ENCODE peak calls at places on chromosomes 13 and 19, in eight cellular contexts. L, G, Y, B, F, Z, O and T are unnamed samples.

GRCh38 chr19:45290381-45290931 is 32.2 kb downstream of the CKM start:
- DNase-seq in F (no peak), Z (no peak), O (no peak), L (no peak), B (no peak), Y (no peak), G (no peak), T (no peak)

GRCh38 chr13:28584873-28585317 is 74.0 kb upstream of the POMP start:
- DNase-seq in Y (no peak), Z (peak), F (no peak), B (peak), G (no peak), O (peak), L (peak), T (peak)

GRCh38 chr13:110116072-110116487 is 190.9 kb downstream of the COL4A1 start:
- DNase-seq in L (peak), G (peak), Y (peak), O (no peak), F (peak), B (peak), Z (no peak), T (no peak)

GRCh38 chr13:31930901-31931522 is 100.6 kb upstream of the FRY start:
- DNase-seq in Y (no peak), F (no peak), L (peak), Z (no peak), O (no peak), G (no peak), B (peak), T (no peak)

GRCh38 chr19:18733196-18733647 is 49.7 kb downstream of the CRTC1 start:
- DNase-seq in B (peak), G (no peak), L (peak), Z (peak), O (no peak), Y (no peak), F (peak), T (peak)

GRCh38 chr19:49984491-49984890 is 23.5 kb upstream of the SIGLEC11 start:
- DNase-seq in O (no peak), Z (no peak), Y (no peak), G (no peak), F (no peak), L (no peak), B (no peak), T (no peak)

GRCh38 chr13:33448889-33449288 is 163.3 kb upstream of the STARD13 start:
- DNase-seq in Z (no peak), Y (no peak), O (no peak), G (no peak), L (no peak), B (no peak), F (no peak), T (no peak)

GRCh38 chr13:111947026-111947810 is 119.7 kb upstream of the SOX1 start:
- DNase-seq in O (no peak), L (no peak), Z (no peak), G (no peak), B (no peak), Y (no peak), F (no peak), T (no peak)

GRCh38 chr19:51372021-51372648 is 319 bp downstream of the NKG7 start:
- DNase-seq in L (no peak), Z (no peak), O (no peak), F (no peak), G (no peak), B (no peak), Y (no peak), T (no peak)

GRCh38 chr13:95153647-95154405 is 147.4 kb downstream of the ABCC4 start:
- DNase-seq in G (no peak), B (peak), O (no peak), Y (no peak), Z (no peak), L (peak), F (no peak), T (peak)

GRCh38 chr13:31925079-31925478 is 106.5 kb upstream of the FRY start:
- DNase-seq in Y (no peak), Z (no peak), B (no peak), G (no peak), L (no peak), F (no peak), O (no peak), T (no peak)

GRCh38 chr19:54532528-54532927 is 29.9 kb downstream of the LAIR2 start:
- DNase-seq in B (no peak), Z (no peak), G (no peak), Y (no peak), L (no peak), O (no peak), F (no peak), T (no peak)

GRCh38 chr13:49357694-49358093 is 86.2 kb downstream of the CAB39L start:
- DNase-seq in B (no peak), L (peak), F (no peak), G (no peak), Z (peak), O (peak), Y (no peak), T (peak)

GRCh38 chr13:89514534-89515312 is 1832.8 kb upstream of the MIR17HG start:
- DNase-seq in F (no peak), Y (no peak), O (no peak), Z (no peak), G (no peak), B (peak), L (peak), T (peak)

GRCh38 chr19:51079486-51080110 is 3.1 kb downstream of the KLK14 start:
- DNase-seq in O (no peak), L (no peak), F (no peak), Y (peak), G (no peak), B (peak), Z (no peak), T (no peak)

GRCh38 chr13:100088282-100088647 is 628 bp upstream of the PCCA start:
- DNase-seq in O (no peak), B (peak), Y (no peak), L (peak), F (no peak), Z (no peak), G (no peak), T (no peak)

GRCh38 chr19:18503971-18504885 is 17.6 kb downstream of the ELL start:
- DNase-seq in L (no peak), Y (peak), Z (no peak), O (no peak), F (no peak), G (peak), B (no peak), T (no peak)

DNA sequence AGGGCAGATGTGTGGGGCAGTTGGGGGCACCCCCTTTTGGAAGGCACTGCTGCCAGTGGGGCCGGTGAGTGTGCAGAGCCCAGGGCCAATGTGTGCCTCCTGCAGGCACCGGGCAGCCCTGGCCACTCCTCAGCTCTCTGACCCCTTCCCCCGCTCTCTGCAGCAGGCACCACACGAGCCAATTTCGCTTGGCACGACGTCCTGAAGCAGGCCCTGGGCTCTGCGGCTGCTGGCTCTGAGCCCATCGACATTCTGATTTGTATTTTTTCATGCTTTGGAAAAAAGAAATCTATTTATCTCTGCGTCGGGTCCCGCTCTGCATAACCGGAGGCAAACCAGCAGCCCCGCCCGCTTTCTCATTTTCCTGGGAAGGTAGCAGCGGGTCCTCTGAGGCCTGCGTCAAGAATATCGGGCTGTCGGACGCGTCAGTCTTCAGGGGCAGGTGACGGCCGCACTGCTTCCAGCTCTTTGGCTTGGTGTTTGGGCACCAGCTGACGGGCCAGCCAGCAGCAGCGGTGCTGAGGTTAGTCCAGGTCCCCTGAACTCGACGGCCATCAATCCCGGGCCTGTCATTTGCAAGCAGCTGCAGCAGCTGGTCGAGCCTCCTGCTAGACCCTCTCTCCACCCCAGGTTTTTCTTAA is 134.3 kb downstream of the KDM4B start:
- DNase-seq in G (no peak), O (no peak), B (peak), Y (peak), L (no peak), Z (no peak), F (peak), T (peak)
- H3K4me3 ChIP-seq in G (no peak), O (no peak), B (no peak), Y (no peak), L (no peak), Z (no peak), F (peak), T (no peak)

GRCh38 chr19:48501961-48502719 is 9.5 kb downstream of the LMTK3 start:
- DNase-seq in B (no peak), L (no peak), O (no peak), F (no peak), Y (peak), G (peak), Z (no peak), T (no peak)
- H3K4me3 ChIP-seq in B (peak), L (no peak), O (no peak), F (no peak), Y (no peak), G (no peak), Z (no peak), T (no peak)

GRCh38 chr19:40277356-40277755 is 7.8 kb downstream of the AKT2 start:
- DNase-seq in Y (no peak), G (no peak), Z (no peak), L (no peak), O (no peak), B (no peak), F (no peak), T (no peak)
- H3K4me3 ChIP-seq in Y (no peak), G (no peak), Z (no peak), L (no peak), O (no peak), B (no peak), F (no peak), T (no peak)

GRCh38 chr19:30117636-30118145 is 175.7 kb downstream of the URI1 start:
- DNase-seq in Z (no peak), B (no peak), L (no peak), Y (no peak), O (no peak), F (no peak), G (no peak), T (no peak)

GRCh38 chr19:30118760-30119159 is 176.7 kb downstream of the URI1 start:
- DNase-seq in B (no peak), F (no peak), Z (no peak), Y (no peak), O (no peak), L (no peak), G (no peak), T (no peak)

GRCh38 chr19:30120860-30121484 is 178.9 kb downstream of the URI1 start:
- DNase-seq in L (no peak), B (no peak), O (no peak), Z (no peak), F (no peak), Y (no peak), G (no peak), T (no peak)

GRCh38 chr19:30118221-30118620 is 176.2 kb downstream of the URI1 start:
- DNase-seq in Y (no peak), G (no peak), L (no peak), Z (no peak), O (no peak), B (no peak), F (no peak), T (no peak)

GRCh38 chr19:30119180-30119920 is 177.3 kb downstream of the URI1 start:
- DNase-seq in L (no peak), O (no peak), F (no peak), Y (no peak), Z (no peak), G (no peak), B (no peak), T (no peak)
- H3K4me3 ChIP-seq in L (no peak), O (no peak), F (no peak), Y (no peak), Z (no peak), G (no peak), B (no peak), T (no peak)

GRCh38 chr13:79402074-79402635 is 3.9 kb downstream of the RBM26 start:
- DNase-seq in B (no peak), O (no peak), Z (no peak), Y (no peak), F (no peak), L (no peak), G (no peak), T (no peak)
- H3K4me3 ChIP-seq in B (no peak), O (no peak), Z (no peak), Y (no peak), F (peak), L (no peak), G (no peak), T (no peak)

GRCh38 chr19:55677572-55678028 is 2.6 kb downstream of the EPN1 start:
- DNase-seq in G (no peak), O (no peak), B (no peak), F (no peak), L (peak), Z (no peak), Y (peak), T (no peak)
- H3K4me3 ChIP-seq in G (no peak), O (no peak), B (no peak), F (no peak), L (no peak), Z (no peak), Y (no peak), T (no peak)

DNA sequence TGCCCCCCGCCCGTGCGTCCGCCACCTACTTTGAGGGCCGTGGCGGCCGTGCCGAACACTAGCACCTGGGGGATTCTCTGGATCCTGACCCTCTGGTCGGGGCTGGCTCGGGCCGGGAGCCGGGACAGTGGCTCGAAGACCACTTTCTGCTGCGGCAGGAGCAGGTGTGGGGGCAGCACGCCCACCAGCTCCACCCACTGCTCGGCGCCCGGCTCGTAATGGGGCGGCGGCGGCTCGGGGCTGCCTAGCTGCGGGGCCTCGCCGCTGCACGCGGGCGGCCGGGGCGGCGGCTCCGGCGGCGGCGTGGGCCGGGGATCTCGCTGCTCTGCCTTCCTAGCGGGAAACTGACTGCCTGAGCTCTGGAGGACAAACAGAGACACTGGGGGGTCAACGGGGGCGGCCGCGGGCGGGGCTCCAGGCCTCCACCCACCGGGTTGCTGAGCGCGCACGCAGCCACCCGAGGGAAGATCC is 26.4 kb downstream of the DCAF15 start:
- DNase-seq in O (no peak), F (no peak), L (no peak), G (no peak), Z (no peak), Y (no peak), B (peak), T (no peak)
- H3K4me3 ChIP-seq in O (peak), F (peak), L (peak), G (no peak), Z (no peak), Y (no peak), B (peak), T (peak)

DNA sequence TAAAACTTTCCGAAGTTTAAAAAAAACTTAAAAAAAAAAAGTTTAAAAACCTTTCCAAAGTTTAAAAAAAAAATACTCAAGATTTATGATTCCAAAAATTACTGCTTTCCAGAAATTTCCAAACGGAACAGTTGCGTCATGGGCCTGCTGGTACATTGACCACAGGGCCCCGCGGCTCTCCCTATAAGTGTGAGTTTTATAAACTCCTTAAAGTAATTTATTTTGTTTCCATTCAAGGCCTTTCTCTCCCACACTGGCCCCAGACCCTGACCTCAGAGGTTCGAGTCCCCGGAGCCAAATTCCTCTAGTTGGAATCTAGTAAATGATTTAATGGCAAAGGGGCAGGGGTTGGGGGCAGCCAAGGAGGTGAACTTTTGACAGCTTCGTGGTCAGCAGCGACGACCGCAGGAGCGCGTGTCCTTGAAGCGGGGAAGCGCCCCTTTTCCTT is 97.5 kb downstream of the INSR start:
- DNase-seq in L (no peak), B (peak), Y (no peak), O (no peak), F (peak), G (no peak), Z (no peak), T (no peak)
- H3K4me3 ChIP-seq in L (peak), B (peak), Y (no peak), O (peak), F (peak), G (no peak), Z (peak), T (peak)

DNA sequence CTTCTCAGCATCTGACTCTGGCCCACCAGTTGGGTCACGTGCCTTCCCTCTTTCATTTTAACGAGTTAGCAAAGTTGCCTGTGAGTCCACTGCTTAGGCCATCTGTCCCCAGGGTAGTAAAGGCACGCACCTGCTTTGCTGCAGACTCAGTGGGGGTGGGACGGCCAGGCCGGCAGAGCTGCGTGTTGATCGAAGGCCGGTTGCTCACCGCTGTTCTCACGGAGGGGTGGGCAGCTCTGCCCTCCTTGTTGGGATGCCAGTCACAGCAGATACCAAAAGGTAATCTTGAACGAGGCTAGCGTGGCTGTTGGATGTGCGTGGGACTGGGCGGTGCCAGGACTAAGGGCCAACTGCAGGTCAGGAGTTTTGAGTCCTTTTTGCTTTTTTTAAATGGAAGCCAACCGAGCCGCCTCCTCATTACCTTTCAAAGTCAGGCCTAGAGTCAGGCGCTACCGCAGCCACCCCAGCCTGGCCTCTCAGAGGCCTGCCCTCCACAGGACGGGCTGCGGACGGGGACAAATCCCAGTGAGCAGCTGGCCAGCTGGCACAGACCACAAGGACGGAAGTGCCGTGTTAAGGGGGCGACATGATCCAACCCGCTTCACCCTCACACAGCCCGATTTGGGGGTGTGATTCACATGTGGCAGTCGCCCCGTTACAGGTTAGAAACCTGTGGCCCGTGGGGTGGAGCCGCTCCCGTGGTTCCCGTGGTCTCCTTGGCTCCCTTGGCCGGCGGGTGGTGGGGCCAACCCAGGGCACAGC is 20.6 kb downstream of the ADPRHL1 start:
- DNase-seq in F (no peak), B (no peak), Y (no peak), L (no peak), O (no peak), G (no peak), Z (no peak), T (no peak)
- H3K4me3 ChIP-seq in F (no peak), B (no peak), Y (no peak), L (no peak), O (no peak), G (no peak), Z (no peak), T (no peak)